ENCODE peak calls at places on chromosome 1, in five cellular contexts. One of them, this sample, is unnamed.

GRCh38 chr1:61318319-61319125 is 236.2 kb downstream of the NFIA start:
- DNase-seq in right lobe of liver: no peak
- DNase-seq in heart left ventricle: no peak
- DNase-seq in IMR-90: peak; percentile 59
- DNase-seq in GM12892: peak; percentile 13
- DNase-seq in this sample: no peak

GRCh38 chr1:20348326-20348910 is 57.7 kb downstream of the VWA5B1 start:
- DNase-seq in right lobe of liver: no peak
- DNase-seq in heart left ventricle: no peak
- DNase-seq in IMR-90: no peak
- DNase-seq in GM12892: no peak
- DNase-seq in this sample: no peak

GRCh38 chr1:25026757-25027450 is 96.8 kb upstream of the RUNX3 start:
- DNase-seq in right lobe of liver: no peak
- DNase-seq in heart left ventricle: no peak
- DNase-seq in IMR-90: peak; percentile 7
- DNase-seq in GM12892: no peak
- DNase-seq in this sample: no peak

GRCh38 chr1:85579619-85580018 is 942 bp upstream of the CCN1 start:
- DNase-seq in right lobe of liver: no peak
- DNase-seq in heart left ventricle: peak; percentile 52
- DNase-seq in IMR-90: peak; percentile 79
- DNase-seq in GM12892: no peak
- DNase-seq in this sample: no peak

GRCh38 chr1:147214842-147215539 is 10.1 kb downstream of the FMO5 start:
- DNase-seq in right lobe of liver: no peak
- DNase-seq in heart left ventricle: no peak
- DNase-seq in IMR-90: no peak
- DNase-seq in GM12892: no peak
- DNase-seq in this sample: no peak

GRCh38 chr1:193971595-193971994 is 785.2 kb upstream of the B3GALT2 start:
- DNase-seq in right lobe of liver: no peak
- DNase-seq in heart left ventricle: no peak
- DNase-seq in IMR-90: peak; percentile 61
- DNase-seq in GM12892: no peak
- DNase-seq in this sample: no peak

GRCh38 chr1:160118928-160119327 is 3.4 kb downstream of the ATP1A2 start:
- DNase-seq in right lobe of liver: no peak
- DNase-seq in heart left ventricle: no peak
- DNase-seq in IMR-90: no peak
- DNase-seq in GM12892: no peak
- DNase-seq in this sample: no peak

GRCh38 chr1:228487336-228488106 is at the start of gene RNF187:
- DNase-seq in right lobe of liver: peak; percentile 92
- DNase-seq in heart left ventricle: peak; percentile 92
- DNase-seq in IMR-90: peak; percentile 18
- DNase-seq in GM12892: peak; percentile 88
- DNase-seq in this sample: peak; percentile 97

GRCh38 chr1:210692796-210693195 is 364.1 kb downstream of the HHAT start:
- DNase-seq in right lobe of liver: no peak
- DNase-seq in heart left ventricle: no peak
- DNase-seq in IMR-90: no peak
- DNase-seq in GM12892: no peak
- DNase-seq in this sample: no peak

GRCh38 chr1:74193908-74194307 is 4.1 kb downstream of the LRRIQ3 start:
- DNase-seq in right lobe of liver: no peak
- DNase-seq in heart left ventricle: no peak
- DNase-seq in IMR-90: peak; percentile 79
- DNase-seq in GM12892: no peak
- DNase-seq in this sample: no peak

GRCh38 chr1:62093261-62093660 is 101.4 kb upstream of the L1TD1 start:
- DNase-seq in right lobe of liver: no peak
- DNase-seq in heart left ventricle: no peak
- DNase-seq in IMR-90: no peak
- DNase-seq in GM12892: no peak
- DNase-seq in this sample: no peak

GRCh38 chr1:32948905-32949304 is 15.7 kb downstream of the RNF19B start:
- DNase-seq in right lobe of liver: no peak
- DNase-seq in heart left ventricle: no peak
- DNase-seq in IMR-90: no peak
- DNase-seq in GM12892: no peak
- DNase-seq in this sample: no peak

GRCh38 chr1:59767119-59767518 is 47.6 kb upstream of the HOOK1 start:
- DNase-seq in right lobe of liver: no peak
- DNase-seq in heart left ventricle: no peak
- DNase-seq in IMR-90: no peak
- DNase-seq in GM12892: no peak
- DNase-seq in this sample: no peak

GRCh38 chr1:104182251-104182650 is 432.6 kb downstream of the AMY1C start:
- DNase-seq in right lobe of liver: no peak
- DNase-seq in heart left ventricle: no peak
- DNase-seq in IMR-90: no peak
- DNase-seq in GM12892: no peak
- DNase-seq in this sample: no peak

GRCh38 chr1:9305216-9305615 is 12.5 kb downstream of the SPSB1 start:
- DNase-seq in right lobe of liver: no peak
- DNase-seq in heart left ventricle: no peak
- DNase-seq in IMR-90: no peak
- DNase-seq in GM12892: no peak
- DNase-seq in this sample: no peak

GRCh38 chr1:21496063-21496462 is 13.2 kb upstream of the ALPL start:
- DNase-seq in right lobe of liver: no peak
- DNase-seq in heart left ventricle: no peak
- DNase-seq in IMR-90: no peak
- DNase-seq in GM12892: no peak
- DNase-seq in this sample: peak; percentile 42

GRCh38 chr1:83995649-83996048 is 3.3 kb downstream of the TTLL7 start:
- DNase-seq in right lobe of liver: no peak
- DNase-seq in heart left ventricle: no peak
- DNase-seq in IMR-90: no peak
- DNase-seq in GM12892: no peak
- DNase-seq in this sample: no peak

GRCh38 chr1:8047112-8047511 is 21.0 kb upstream of the ERRFI1 start:
- DNase-seq in right lobe of liver: no peak
- DNase-seq in heart left ventricle: no peak
- DNase-seq in IMR-90: peak; percentile 61
- DNase-seq in GM12892: no peak
- DNase-seq in this sample: no peak

GRCh38 chr1:30272288-30273020 is 450.9 kb downstream of the MATN1 start:
- DNase-seq in right lobe of liver: no peak
- DNase-seq in heart left ventricle: no peak
- DNase-seq in IMR-90: no peak
- DNase-seq in GM12892: no peak
- DNase-seq in this sample: peak; percentile 74

GRCh38 chr1:162822391-162823200 is 32.1 kb downstream of the HSD17B7 start:
- DNase-seq in right lobe of liver: peak; percentile 35
- DNase-seq in heart left ventricle: no peak
- DNase-seq in IMR-90: no peak
- DNase-seq in GM12892: no peak
- DNase-seq in this sample: no peak

GRCh38 chr1:8625981-8626898 is 191.2 kb downstream of the RERE start:
- DNase-seq in right lobe of liver: no peak
- DNase-seq in heart left ventricle: no peak
- DNase-seq in IMR-90: peak; percentile 98
- DNase-seq in GM12892: no peak
- DNase-seq in this sample: no peak

GRCh38 chr1:114719424-114719787 is 2.8 kb upstream of the NRAS start:
- DNase-seq in right lobe of liver: no peak
- DNase-seq in heart left ventricle: no peak
- DNase-seq in IMR-90: no peak
- DNase-seq in GM12892: no peak
- DNase-seq in this sample: no peak

GRCh38 chr1:43251024-43251423 is 18.8 kb upstream of the TMEM125 start:
- DNase-seq in right lobe of liver: peak; percentile 3
- DNase-seq in heart left ventricle: no peak
- DNase-seq in IMR-90: no peak
- DNase-seq in GM12892: no peak
- DNase-seq in this sample: no peak

GRCh38 chr1:155126494-155127104 is 1.1 kb upstream of the EFNA1 start:
- DNase-seq in right lobe of liver: peak; percentile 79
- DNase-seq in heart left ventricle: no peak
- DNase-seq in IMR-90: peak; percentile 27
- DNase-seq in GM12892: no peak
- DNase-seq in this sample: no peak

GRCh38 chr1:155128755-155129473 is 1.2 kb downstream of the EFNA1 start:
- DNase-seq in right lobe of liver: peak; percentile 63
- DNase-seq in heart left ventricle: peak; percentile 59
- DNase-seq in IMR-90: no peak
- DNase-seq in GM12892: no peak
- DNase-seq in this sample: peak; percentile 85

GRCh38 chr1:155127105-155127671 is 488 bp upstream of the EFNA1 start:
- DNase-seq in right lobe of liver: peak; percentile 89
- DNase-seq in heart left ventricle: peak; percentile 61
- DNase-seq in IMR-90: peak; percentile 57
- DNase-seq in GM12892: no peak
- DNase-seq in this sample: peak; percentile 92

GRCh38 chr1:155128469-155128754 is 736 bp downstream of the EFNA1 start:
- DNase-seq in right lobe of liver: no peak
- DNase-seq in heart left ventricle: no peak
- DNase-seq in IMR-90: no peak
- DNase-seq in GM12892: no peak
- DNase-seq in this sample: no peak

DNA sequence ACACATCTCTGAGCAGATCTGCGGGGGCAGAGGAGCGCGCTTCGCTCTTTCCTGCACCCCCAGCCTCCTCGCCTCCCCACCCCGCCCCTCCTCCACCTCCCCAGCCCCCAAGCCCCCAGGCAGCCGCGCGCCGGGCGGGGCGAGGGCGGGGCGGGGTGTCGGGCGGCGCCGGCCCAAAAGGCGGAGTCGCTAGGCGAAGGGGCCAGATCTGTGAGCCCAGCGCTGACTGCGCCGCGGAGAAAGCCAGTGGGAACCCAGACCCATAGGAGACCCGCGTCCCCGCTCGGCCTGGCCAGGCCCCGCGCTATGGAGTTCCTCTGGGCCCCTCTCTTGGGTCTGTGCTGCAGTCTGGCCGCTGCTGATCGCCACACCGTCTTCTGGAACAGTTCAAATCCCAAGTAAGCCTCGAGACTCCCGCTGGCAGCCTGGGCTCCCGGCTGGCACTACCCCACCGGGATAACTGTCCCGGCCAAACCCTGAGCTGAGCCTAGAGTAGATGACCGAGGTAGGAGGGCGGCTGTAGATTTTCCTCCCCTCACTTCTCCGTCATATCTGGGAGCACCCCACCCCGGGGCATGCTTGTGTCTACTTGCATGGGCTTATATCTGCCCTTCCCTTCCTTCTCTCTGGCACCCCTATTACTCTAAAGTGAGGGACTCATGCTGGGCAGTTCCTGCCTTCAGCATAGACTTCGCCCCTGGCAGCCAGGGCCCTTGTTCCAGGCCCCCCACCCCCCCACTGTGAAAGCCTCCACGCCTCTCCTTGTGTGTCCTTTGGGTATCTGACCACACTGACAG is at the start of gene EFNA1:
- DNase-seq in right lobe of liver: peak; percentile 86
- DNase-seq in heart left ventricle: peak; percentile 74
- DNase-seq in IMR-90: no peak
- DNase-seq in GM12892: no peak
- DNase-seq in this sample: peak; percentile 55
- TF ChIP-seq POLR2A in right lobe of liver: peak; percentile 93
- TF ChIP-seq POLR2A in heart left ventricle: no peak
- TF ChIP-seq POLR2A in IMR-90: no peak
- TF ChIP-seq POLR2A in GM12892: no peak
- TF ChIP-seq POLR2A in this sample: peak; percentile 29

GRCh38 chr1:220880367-220880680 is 1.1 kb downstream of the HLX start:
- DNase-seq in right lobe of liver: peak; percentile 32
- DNase-seq in heart left ventricle: no peak
- DNase-seq in IMR-90: no peak
- DNase-seq in GM12892: no peak
- DNase-seq in this sample: no peak

GRCh38 chr1:220879509-220880366 is 495 bp downstream of the HLX start:
- DNase-seq in right lobe of liver: peak; percentile 71
- DNase-seq in heart left ventricle: peak; percentile 53
- DNase-seq in IMR-90: peak; percentile 51
- DNase-seq in GM12892: peak; percentile 49
- DNase-seq in this sample: no peak

GRCh38 chr1:220877348-220878095 is 1.7 kb upstream of the HLX start:
- DNase-seq in right lobe of liver: no peak
- DNase-seq in heart left ventricle: peak; percentile 23
- DNase-seq in IMR-90: no peak
- DNase-seq in GM12892: no peak
- DNase-seq in this sample: peak; percentile 79

GRCh38 chr1:220878223-220879081 is 791 bp upstream of the HLX start:
- DNase-seq in right lobe of liver: peak; percentile 54
- DNase-seq in heart left ventricle: peak; percentile 54
- DNase-seq in IMR-90: no peak
- DNase-seq in GM12892: peak; percentile 29
- DNase-seq in this sample: no peak

DNA sequence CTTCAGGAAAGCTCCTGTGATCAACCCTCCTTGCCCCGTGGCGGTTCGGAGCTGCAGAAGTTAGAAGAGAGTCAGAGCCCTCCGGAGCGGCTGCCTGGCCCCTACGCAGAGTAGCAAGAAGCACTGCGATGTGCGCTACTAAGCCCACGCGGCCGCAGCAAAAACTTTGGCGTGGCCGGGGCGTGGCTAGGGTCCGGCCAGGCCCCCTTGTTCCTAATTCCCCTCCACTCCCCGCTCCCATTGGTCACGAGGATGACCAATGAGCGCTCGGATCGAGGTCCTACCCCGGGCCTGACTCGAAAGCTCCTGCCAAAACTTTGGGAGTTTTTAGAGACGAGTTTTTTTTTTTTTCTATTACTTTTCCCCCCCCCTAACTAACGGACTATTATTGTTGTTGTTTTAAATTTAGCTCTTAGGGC is at the start of gene HLX:
- DNase-seq in right lobe of liver: peak; percentile 96
- DNase-seq in heart left ventricle: peak; percentile 95
- DNase-seq in IMR-90: peak; percentile 92
- DNase-seq in GM12892: peak; percentile 69
- DNase-seq in this sample: peak; percentile 98
- TF ChIP-seq POLR2A in right lobe of liver: peak; percentile 83
- TF ChIP-seq POLR2A in heart left ventricle: peak; percentile 42
- TF ChIP-seq POLR2A in IMR-90: peak; percentile 59
- TF ChIP-seq POLR2A in GM12892: no peak
- TF ChIP-seq POLR2A in this sample: no peak

GRCh38 chr1:10474613-10475507 is at the start of gene PEX14:
- DNase-seq in right lobe of liver: peak; percentile 85
- DNase-seq in heart left ventricle: peak; percentile 91
- DNase-seq in IMR-90: peak; percentile 75
- DNase-seq in GM12892: peak; percentile 86
- DNase-seq in this sample: peak; percentile 96
- TF ChIP-seq POLR2A in right lobe of liver: peak; percentile 42
- TF ChIP-seq POLR2A in heart left ventricle: no peak
- TF ChIP-seq POLR2A in IMR-90: peak; percentile 49
- TF ChIP-seq POLR2A in GM12892: peak; percentile 79
- TF ChIP-seq POLR2A in this sample: no peak

DNA sequence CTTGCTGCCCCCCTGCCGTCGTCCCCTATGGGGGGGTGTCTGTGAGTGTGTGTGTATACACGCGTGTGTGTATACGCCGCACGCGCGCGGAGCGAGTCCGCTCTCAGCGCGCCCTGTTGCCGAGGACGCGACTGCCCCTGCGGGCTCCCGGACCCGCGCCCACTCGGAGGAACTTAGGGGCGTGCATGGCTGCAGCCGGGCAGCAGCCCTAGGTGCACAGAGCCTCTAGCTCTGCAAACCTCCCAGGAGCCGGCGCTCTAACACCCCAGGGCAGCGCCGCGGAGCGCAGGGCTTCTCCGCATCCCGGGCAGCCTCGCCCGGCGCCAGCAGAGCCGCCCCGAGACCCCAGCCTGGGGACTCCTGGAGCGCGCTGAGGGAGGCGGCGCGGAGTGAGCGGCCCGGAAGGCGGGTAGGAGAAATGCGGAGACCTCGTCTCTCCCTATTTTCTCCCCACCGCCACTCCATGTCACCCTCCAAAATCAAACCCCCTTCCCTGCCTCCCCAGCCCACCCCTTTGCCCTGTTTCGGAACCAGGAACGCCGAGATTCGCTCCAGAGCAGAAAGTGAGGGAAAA is 574 bp downstream of the ITPKB start:
- DNase-seq in right lobe of liver: peak; percentile 46
- DNase-seq in heart left ventricle: no peak
- DNase-seq in IMR-90: peak; percentile 30
- DNase-seq in GM12892: no peak
- DNase-seq in this sample: no peak
- TF ChIP-seq POLR2A in right lobe of liver: no peak
- TF ChIP-seq POLR2A in heart left ventricle: no peak
- TF ChIP-seq POLR2A in IMR-90: peak; percentile 37
- TF ChIP-seq POLR2A in GM12892: no peak
- TF ChIP-seq POLR2A in this sample: no peak

This sample was measured in lower leg skin.